ENCODE peak calls at places on chromosomes 16 and 17, in ten cellular contexts. One of them, this sample, is unnamed.
A peak's percentile ranks its signal among the peaks of the same experiment; 100 is the strongest.

GRCh38 chr16:21950782-21951521 is 2.2 kb upstream of the UQCRC2 start:
- DNase-seq in EH: peak; percentile 54
- DNase-seq in HEK293T: peak; percentile 33
- DNase-seq in effector CD4-positive, alpha-beta T cell: no peak
- DNase-seq in psoas muscle: no peak
- DNase-seq in stimulated activated CD8-positive, alpha-beta memory T cell treated with anti-CD3 and anti-CD28 coated beads, Interleukin-15, amount 100 ng/mL, for 24 hours: no peak
- DNase-seq in fibroblast of mammary gland: peak; percentile 48
- DNase-seq in dorsolateral prefrontal cortex: no peak
- DNase-seq in activated CD4-positive, alpha-beta T cell treated with anti-CD3 and anti-CD28 coated beads for 1 hour: no peak
- DNase-seq in cardiac muscle cell: peak; percentile 12
- DNase-seq in this sample: peak; percentile 26

GRCh38 chr17:40399185-40399584 is 18.5 kb downstream of the TOP2A start:
- DNase-seq in EH: peak; percentile 70
- DNase-seq in HEK293T: peak; percentile 9
- DNase-seq in effector CD4-positive, alpha-beta T cell: no peak
- DNase-seq in psoas muscle: no peak
- DNase-seq in stimulated activated CD8-positive, alpha-beta memory T cell treated with anti-CD3 and anti-CD28 coated beads, Interleukin-15, amount 100 ng/mL, for 24 hours: no peak
- DNase-seq in fibroblast of mammary gland: peak; percentile 73
- DNase-seq in dorsolateral prefrontal cortex: no peak
- DNase-seq in activated CD4-positive, alpha-beta T cell treated with anti-CD3 and anti-CD28 coated beads for 1 hour: no peak
- DNase-seq in cardiac muscle cell: peak; percentile 81
- DNase-seq in this sample: peak; percentile 36

GRCh38 chr16:28097500-28097899 is 34.0 kb upstream of the GSG1L start:
- DNase-seq in EH: no peak
- DNase-seq in HEK293T: no peak
- DNase-seq in effector CD4-positive, alpha-beta T cell: no peak
- DNase-seq in psoas muscle: no peak
- DNase-seq in stimulated activated CD8-positive, alpha-beta memory T cell treated with anti-CD3 and anti-CD28 coated beads, Interleukin-15, amount 100 ng/mL, for 24 hours: no peak
- DNase-seq in fibroblast of mammary gland: no peak
- DNase-seq in dorsolateral prefrontal cortex: peak; percentile 23
- DNase-seq in activated CD4-positive, alpha-beta T cell treated with anti-CD3 and anti-CD28 coated beads for 1 hour: no peak
- DNase-seq in cardiac muscle cell: no peak
- DNase-seq in this sample: no peak

GRCh38 chr16:12437761-12438440 is 365.8 kb downstream of the CPPED1 start:
- DNase-seq in EH: no peak
- DNase-seq in HEK293T: no peak
- DNase-seq in effector CD4-positive, alpha-beta T cell: no peak
- DNase-seq in psoas muscle: no peak
- DNase-seq in stimulated activated CD8-positive, alpha-beta memory T cell treated with anti-CD3 and anti-CD28 coated beads, Interleukin-15, amount 100 ng/mL, for 24 hours: no peak
- DNase-seq in fibroblast of mammary gland: no peak
- DNase-seq in dorsolateral prefrontal cortex: no peak
- DNase-seq in activated CD4-positive, alpha-beta T cell treated with anti-CD3 and anti-CD28 coated beads for 1 hour: no peak
- DNase-seq in cardiac muscle cell: no peak
- DNase-seq in this sample: no peak

GRCh38 chr17:7882629-7883028 is 6.0 kb upstream of the CHD3 start:
- DNase-seq in EH: no peak
- DNase-seq in HEK293T: no peak
- DNase-seq in effector CD4-positive, alpha-beta T cell: no peak
- DNase-seq in psoas muscle: no peak
- DNase-seq in stimulated activated CD8-positive, alpha-beta memory T cell treated with anti-CD3 and anti-CD28 coated beads, Interleukin-15, amount 100 ng/mL, for 24 hours: no peak
- DNase-seq in fibroblast of mammary gland: no peak
- DNase-seq in dorsolateral prefrontal cortex: no peak
- DNase-seq in activated CD4-positive, alpha-beta T cell treated with anti-CD3 and anti-CD28 coated beads for 1 hour: no peak
- DNase-seq in cardiac muscle cell: no peak
- DNase-seq in this sample: no peak

GRCh38 chr16:58217341-58217925 is 19.5 kb upstream of the CSNK2A2 start:
- DNase-seq in EH: no peak
- DNase-seq in HEK293T: no peak
- DNase-seq in effector CD4-positive, alpha-beta T cell: no peak
- DNase-seq in psoas muscle: no peak
- DNase-seq in stimulated activated CD8-positive, alpha-beta memory T cell treated with anti-CD3 and anti-CD28 coated beads, Interleukin-15, amount 100 ng/mL, for 24 hours: no peak
- DNase-seq in fibroblast of mammary gland: no peak
- DNase-seq in dorsolateral prefrontal cortex: no peak
- DNase-seq in activated CD4-positive, alpha-beta T cell treated with anti-CD3 and anti-CD28 coated beads for 1 hour: no peak
- DNase-seq in cardiac muscle cell: no peak
- DNase-seq in this sample: no peak

GRCh38 chr17:44222112-44222869 is 2.8 kb upstream of the UBTF start:
- DNase-seq in EH: peak; percentile 80
- DNase-seq in HEK293T: no peak
- DNase-seq in effector CD4-positive, alpha-beta T cell: peak; percentile 27
- DNase-seq in psoas muscle: peak; percentile 86
- DNase-seq in stimulated activated CD8-positive, alpha-beta memory T cell treated with anti-CD3 and anti-CD28 coated beads, Interleukin-15, amount 100 ng/mL, for 24 hours: no peak
- DNase-seq in fibroblast of mammary gland: peak; percentile 89
- DNase-seq in dorsolateral prefrontal cortex: peak; percentile 91
- DNase-seq in activated CD4-positive, alpha-beta T cell treated with anti-CD3 and anti-CD28 coated beads for 1 hour: no peak
- DNase-seq in cardiac muscle cell: peak; percentile 84
- DNase-seq in this sample: peak; percentile 89

GRCh38 chr16:84545114-84545737 is 40.8 kb upstream of the MEAK7 start:
- DNase-seq in EH: no peak
- DNase-seq in HEK293T: no peak
- DNase-seq in effector CD4-positive, alpha-beta T cell: no peak
- DNase-seq in psoas muscle: peak; percentile 5
- DNase-seq in stimulated activated CD8-positive, alpha-beta memory T cell treated with anti-CD3 and anti-CD28 coated beads, Interleukin-15, amount 100 ng/mL, for 24 hours: no peak
- DNase-seq in fibroblast of mammary gland: no peak
- DNase-seq in dorsolateral prefrontal cortex: no peak
- DNase-seq in activated CD4-positive, alpha-beta T cell treated with anti-CD3 and anti-CD28 coated beads for 1 hour: no peak
- DNase-seq in cardiac muscle cell: no peak
- DNase-seq in this sample: no peak

GRCh38 chr17:27239046-27239445 is 54.9 kb upstream of the WSB1 start:
- DNase-seq in EH: no peak
- DNase-seq in HEK293T: no peak
- DNase-seq in effector CD4-positive, alpha-beta T cell: no peak
- DNase-seq in psoas muscle: no peak
- DNase-seq in stimulated activated CD8-positive, alpha-beta memory T cell treated with anti-CD3 and anti-CD28 coated beads, Interleukin-15, amount 100 ng/mL, for 24 hours: no peak
- DNase-seq in fibroblast of mammary gland: no peak
- DNase-seq in dorsolateral prefrontal cortex: no peak
- DNase-seq in activated CD4-positive, alpha-beta T cell treated with anti-CD3 and anti-CD28 coated beads for 1 hour: no peak
- DNase-seq in cardiac muscle cell: no peak
- DNase-seq in this sample: no peak

GRCh38 chr17:43905985-43906852 is 1.1 kb downstream of the MPP2 start:
- DNase-seq in EH: peak; percentile 67
- DNase-seq in HEK293T: peak; percentile 69
- DNase-seq in effector CD4-positive, alpha-beta T cell: peak; percentile 41
- DNase-seq in psoas muscle: peak; percentile 81
- DNase-seq in stimulated activated CD8-positive, alpha-beta memory T cell treated with anti-CD3 and anti-CD28 coated beads, Interleukin-15, amount 100 ng/mL, for 24 hours: no peak
- DNase-seq in fibroblast of mammary gland: peak; percentile 38
- DNase-seq in dorsolateral prefrontal cortex: peak; percentile 94
- DNase-seq in activated CD4-positive, alpha-beta T cell treated with anti-CD3 and anti-CD28 coated beads for 1 hour: no peak
- DNase-seq in cardiac muscle cell: peak; percentile 81
- DNase-seq in this sample: peak; percentile 76

GRCh38 chr16:54285414-54286066 is 1.0 kb downstream of the IRX3 start:
- DNase-seq in EH: peak; percentile 60
- DNase-seq in HEK293T: peak; percentile 20
- DNase-seq in effector CD4-positive, alpha-beta T cell: no peak
- DNase-seq in psoas muscle: peak; percentile 69
- DNase-seq in stimulated activated CD8-positive, alpha-beta memory T cell treated with anti-CD3 and anti-CD28 coated beads, Interleukin-15, amount 100 ng/mL, for 24 hours: no peak
- DNase-seq in fibroblast of mammary gland: peak; percentile 39
- DNase-seq in dorsolateral prefrontal cortex: no peak
- DNase-seq in activated CD4-positive, alpha-beta T cell treated with anti-CD3 and anti-CD28 coated beads for 1 hour: no peak
- DNase-seq in cardiac muscle cell: peak; percentile 54
- DNase-seq in this sample: no peak

GRCh38 chr17:45310380-45311324 is 6.2 kb downstream of the MAP3K14 start:
- DNase-seq in EH: no peak
- DNase-seq in HEK293T: no peak
- DNase-seq in effector CD4-positive, alpha-beta T cell: no peak
- DNase-seq in psoas muscle: peak; percentile 69
- DNase-seq in stimulated activated CD8-positive, alpha-beta memory T cell treated with anti-CD3 and anti-CD28 coated beads, Interleukin-15, amount 100 ng/mL, for 24 hours: no peak
- DNase-seq in fibroblast of mammary gland: no peak
- DNase-seq in dorsolateral prefrontal cortex: no peak
- DNase-seq in activated CD4-positive, alpha-beta T cell treated with anti-CD3 and anti-CD28 coated beads for 1 hour: no peak
- DNase-seq in cardiac muscle cell: no peak
- DNase-seq in this sample: no peak

GRCh38 chr17:39079836-39080235 is 71.6 kb downstream of the PLXDC1 start:
- DNase-seq in EH: no peak
- DNase-seq in HEK293T: no peak
- DNase-seq in effector CD4-positive, alpha-beta T cell: no peak
- DNase-seq in psoas muscle: no peak
- DNase-seq in stimulated activated CD8-positive, alpha-beta memory T cell treated with anti-CD3 and anti-CD28 coated beads, Interleukin-15, amount 100 ng/mL, for 24 hours: no peak
- DNase-seq in fibroblast of mammary gland: no peak
- DNase-seq in dorsolateral prefrontal cortex: no peak
- DNase-seq in activated CD4-positive, alpha-beta T cell treated with anti-CD3 and anti-CD28 coated beads for 1 hour: no peak
- DNase-seq in cardiac muscle cell: no peak
- DNase-seq in this sample: no peak

GRCh38 chr16:87201777-87202176 is 115.4 kb downstream of the C16orf95 start:
- DNase-seq in EH: peak; percentile 47
- DNase-seq in HEK293T: no peak
- DNase-seq in effector CD4-positive, alpha-beta T cell: no peak
- DNase-seq in psoas muscle: no peak
- DNase-seq in stimulated activated CD8-positive, alpha-beta memory T cell treated with anti-CD3 and anti-CD28 coated beads, Interleukin-15, amount 100 ng/mL, for 24 hours: no peak
- DNase-seq in fibroblast of mammary gland: no peak
- DNase-seq in dorsolateral prefrontal cortex: no peak
- DNase-seq in activated CD4-positive, alpha-beta T cell treated with anti-CD3 and anti-CD28 coated beads for 1 hour: no peak
- DNase-seq in cardiac muscle cell: no peak
- DNase-seq in this sample: no peak

GRCh38 chr17:42124256-42124655 is 1.7 kb downstream of the HSPB9 start:
- DNase-seq in EH: no peak
- DNase-seq in HEK293T: no peak
- DNase-seq in effector CD4-positive, alpha-beta T cell: no peak
- DNase-seq in psoas muscle: no peak
- DNase-seq in stimulated activated CD8-positive, alpha-beta memory T cell treated with anti-CD3 and anti-CD28 coated beads, Interleukin-15, amount 100 ng/mL, for 24 hours: no peak
- DNase-seq in fibroblast of mammary gland: no peak
- DNase-seq in dorsolateral prefrontal cortex: no peak
- DNase-seq in activated CD4-positive, alpha-beta T cell treated with anti-CD3 and anti-CD28 coated beads for 1 hour: no peak
- DNase-seq in cardiac muscle cell: no peak
- DNase-seq in this sample: no peak

GRCh38 chr17:6408271-6408670 is 26.6 kb downstream of the AIPL1 start:
- DNase-seq in EH: no peak
- DNase-seq in HEK293T: no peak
- DNase-seq in effector CD4-positive, alpha-beta T cell: no peak
- DNase-seq in psoas muscle: no peak
- DNase-seq in stimulated activated CD8-positive, alpha-beta memory T cell treated with anti-CD3 and anti-CD28 coated beads, Interleukin-15, amount 100 ng/mL, for 24 hours: no peak
- DNase-seq in fibroblast of mammary gland: no peak
- DNase-seq in dorsolateral prefrontal cortex: no peak
- DNase-seq in activated CD4-positive, alpha-beta T cell treated with anti-CD3 and anti-CD28 coated beads for 1 hour: no peak
- DNase-seq in cardiac muscle cell: no peak
- DNase-seq in this sample: no peak

GRCh38 chr17:78609198-78609597 is 32.0 kb upstream of the DNAH17 start:
- DNase-seq in EH: no peak
- DNase-seq in HEK293T: no peak
- DNase-seq in effector CD4-positive, alpha-beta T cell: no peak
- DNase-seq in psoas muscle: no peak
- DNase-seq in stimulated activated CD8-positive, alpha-beta memory T cell treated with anti-CD3 and anti-CD28 coated beads, Interleukin-15, amount 100 ng/mL, for 24 hours: no peak
- DNase-seq in fibroblast of mammary gland: no peak
- DNase-seq in dorsolateral prefrontal cortex: no peak
- DNase-seq in activated CD4-positive, alpha-beta T cell treated with anti-CD3 and anti-CD28 coated beads for 1 hour: no peak
- DNase-seq in cardiac muscle cell: no peak
- DNase-seq in this sample: no peak

GRCh38 chr16:78748471-78748929 is 649.0 kb downstream of the WWOX start:
- DNase-seq in EH: no peak
- DNase-seq in HEK293T: no peak
- DNase-seq in effector CD4-positive, alpha-beta T cell: no peak
- DNase-seq in psoas muscle: no peak
- DNase-seq in stimulated activated CD8-positive, alpha-beta memory T cell treated with anti-CD3 and anti-CD28 coated beads, Interleukin-15, amount 100 ng/mL, for 24 hours: no peak
- DNase-seq in fibroblast of mammary gland: no peak
- DNase-seq in dorsolateral prefrontal cortex: no peak
- DNase-seq in activated CD4-positive, alpha-beta T cell treated with anti-CD3 and anti-CD28 coated beads for 1 hour: no peak
- DNase-seq in cardiac muscle cell: no peak
- DNase-seq in this sample: no peak

GRCh38 chr17:65888649-65889048 is 303.3 kb downstream of the CEP112 start:
- DNase-seq in EH: peak; percentile 93
- DNase-seq in HEK293T: no peak
- DNase-seq in effector CD4-positive, alpha-beta T cell: no peak
- DNase-seq in psoas muscle: no peak
- DNase-seq in stimulated activated CD8-positive, alpha-beta memory T cell treated with anti-CD3 and anti-CD28 coated beads, Interleukin-15, amount 100 ng/mL, for 24 hours: no peak
- DNase-seq in fibroblast of mammary gland: peak; percentile 20
- DNase-seq in dorsolateral prefrontal cortex: no peak
- DNase-seq in activated CD4-positive, alpha-beta T cell treated with anti-CD3 and anti-CD28 coated beads for 1 hour: no peak
- DNase-seq in cardiac muscle cell: no peak
- DNase-seq in this sample: peak; percentile 16

GRCh38 chr16:28820016-28820415 is 2.8 kb upstream of the ATXN2L start:
- DNase-seq in EH: no peak
- DNase-seq in HEK293T: no peak
- DNase-seq in effector CD4-positive, alpha-beta T cell: no peak
- DNase-seq in psoas muscle: no peak
- DNase-seq in stimulated activated CD8-positive, alpha-beta memory T cell treated with anti-CD3 and anti-CD28 coated beads, Interleukin-15, amount 100 ng/mL, for 24 hours: no peak
- DNase-seq in fibroblast of mammary gland: no peak
- DNase-seq in dorsolateral prefrontal cortex: no peak
- DNase-seq in activated CD4-positive, alpha-beta T cell treated with anti-CD3 and anti-CD28 coated beads for 1 hour: no peak
- DNase-seq in cardiac muscle cell: no peak
- DNase-seq in this sample: no peak

GRCh38 chr17:29243792-29244191 is 2.9 kb upstream of the CRYBA1 start:
- DNase-seq in EH: peak; percentile 65
- DNase-seq in HEK293T: peak; percentile 22
- DNase-seq in effector CD4-positive, alpha-beta T cell: no peak
- DNase-seq in psoas muscle: no peak
- DNase-seq in stimulated activated CD8-positive, alpha-beta memory T cell treated with anti-CD3 and anti-CD28 coated beads, Interleukin-15, amount 100 ng/mL, for 24 hours: no peak
- DNase-seq in fibroblast of mammary gland: peak; percentile 49
- DNase-seq in dorsolateral prefrontal cortex: no peak
- DNase-seq in activated CD4-positive, alpha-beta T cell treated with anti-CD3 and anti-CD28 coated beads for 1 hour: no peak
- DNase-seq in cardiac muscle cell: no peak
- DNase-seq in this sample: no peak